ENCODE peak calls at places on chromosome 11, in eight cellular contexts. Z is naive thymus-derived CD8-positive, alpha-beta T cell; J is iPS-NIHi11; T is T-helper 2 cell; V is ovary; S is LHCN-M2; L is HuH-7; E is AG09319. A is an unnamed sample.

GRCh38 chr11:44955019-44955738 is 4.5 kb upstream of the TP53I11 start:
- DNase-seq in Z (no peak), J (no peak), T (no peak), V (peak; percentile 57), S (peak; percentile 93), L (no peak), E (peak; percentile 62), A (no peak)

GRCh38 chr11:28107331-28107725 is 628 bp downstream of the KIF18A start:
- DNase-seq in Z (no peak), J (no peak), T (no peak), V (no peak), S (no peak), L (peak; percentile 12), E (no peak), A (no peak)

GRCh38 chr11:113623114-113623513 is 83.0 kb downstream of the TMPRSS5 start:
- DNase-seq in Z (no peak), J (no peak), T (no peak), V (no peak), S (no peak), L (no peak), E (no peak), A (no peak)

GRCh38 chr11:61056566-61056965 is 45.7 kb upstream of the CD5 start:
- DNase-seq in Z (no peak), J (no peak), T (no peak), V (no peak), S (no peak), L (no peak), E (no peak), A (no peak)

GRCh38 chr11:2830886-2831285 is 54.7 kb downstream of the CDKN1C start:
- DNase-seq in Z (no peak), J (no peak), T (no peak), V (no peak), S (no peak), L (no peak), E (no peak), A (no peak)

GRCh38 chr11:81007046-81007445 is 1566.2 kb upstream of the TENM4 start:
- DNase-seq in Z (no peak), J (no peak), T (no peak), V (no peak), S (no peak), L (no peak), E (no peak), A (no peak)

GRCh38 chr11:118610220-118610772 is 2.9 kb downstream of the PHLDB1 start:
- DNase-seq in Z (no peak), J (no peak), T (no peak), V (no peak), S (no peak), L (no peak), E (no peak), A (no peak)

GRCh38 chr11:116224154-116224888 is 548.5 kb downstream of the BUD13 start:
- DNase-seq in Z (no peak), J (peak; percentile 67), T (no peak), V (peak; percentile 27), S (peak; percentile 27), L (peak; percentile 37), E (peak; percentile 5), A (no peak)

GRCh38 chr11:121414141-121414918 is 37.8 kb upstream of the SORL1 start:
- DNase-seq in Z (no peak), J (no peak), T (no peak), V (no peak), S (no peak), L (no peak), E (no peak), A (no peak)

GRCh38 chr11:66363805-66364535 is 7.6 kb downstream of the SLC29A2 start:
- DNase-seq in Z (peak; percentile 64), J (peak; percentile 91), T (peak; percentile 36), V (no peak), S (peak; percentile 29), L (peak; percentile 100), E (no peak), A (no peak)

GRCh38 chr11:20353829-20354434 is 9.6 kb upstream of the HTATIP2 start:
- DNase-seq in Z (no peak), J (peak; percentile 57), T (no peak), V (peak; percentile 31), S (peak; percentile 37), L (peak; percentile 31), E (no peak), A (no peak)

GRCh38 chr11:80593981-80594380 is 1153.2 kb upstream of the TENM4 start:
- DNase-seq in Z (no peak), J (no peak), T (no peak), V (no peak), S (no peak), L (peak; percentile 3), E (no peak), A (no peak)

GRCh38 chr11:4064278-4064955 is 30.2 kb upstream of the RRM1 start:
- DNase-seq in Z (no peak), J (no peak), T (no peak), V (no peak), S (no peak), L (peak; percentile 16), E (no peak), A (no peak)

GRCh38 chr11:13465909-13466371 is 2.9 kb upstream of the BTBD10 start:
- DNase-seq in Z (no peak), J (peak; percentile 21), T (no peak), V (no peak), S (peak; percentile 49), L (peak; percentile 33), E (no peak), A (no peak)

GRCh38 chr11:72750086-72750485 is 2.1 kb downstream of the ARAP1 start:
- DNase-seq in Z (no peak), J (no peak), T (no peak), V (no peak), S (no peak), L (no peak), E (no peak), A (no peak)

GRCh38 chr11:130606181-130606580 is 157.7 kb downstream of the ADAMTS15 start:
- DNase-seq in Z (no peak), J (no peak), T (no peak), V (no peak), S (peak; percentile 23), L (no peak), E (no peak), A (no peak)

GRCh38 chr11:115349427-115349826 is 154.8 kb downstream of the CADM1 start:
- DNase-seq in Z (no peak), J (no peak), T (no peak), V (no peak), S (no peak), L (no peak), E (no peak), A (no peak)

GRCh38 chr11:69644962-69645675 is 4.2 kb downstream of the CCND1 start:
- DNase-seq in Z (no peak), J (no peak), T (no peak), V (no peak), S (no peak), L (no peak), E (no peak), A (no peak)

GRCh38 chr11:115653926-115654325 is 149.7 kb upstream of the CADM1 start:
- DNase-seq in Z (no peak), J (no peak), T (no peak), V (no peak), S (no peak), L (no peak), E (no peak), A (no peak)

GRCh38 chr11:43802509-43802908 is 78.1 kb upstream of the ALKBH3 start:
- DNase-seq in Z (no peak), J (peak; percentile 11), T (no peak), V (no peak), S (peak; percentile 22), L (peak; percentile 6), E (no peak), A (no peak)

GRCh38 chr11:115716080-115716479 is 211.9 kb upstream of the CADM1 start:
- DNase-seq in Z (no peak), J (no peak), T (no peak), V (no peak), S (no peak), L (no peak), E (no peak), A (no peak)

GRCh38 chr11:11701070-11701469 is 79.3 kb upstream of the GALNT18 start:
- DNase-seq in Z (no peak), J (no peak), T (no peak), V (no peak), S (peak; percentile 61), L (no peak), E (no peak), A (no peak)

GRCh38 chr11:20011294-20011951 is 148.9 kb downstream of the DBX1 start:
- DNase-seq in Z (no peak), J (no peak), T (no peak), V (no peak), S (no peak), L (no peak), E (no peak), A (no peak)

GRCh38 chr11:92330114-92330513 is 105.5 kb downstream of the FAT3 start:
- DNase-seq in Z (no peak), J (no peak), T (no peak), V (no peak), S (no peak), L (no peak), E (no peak), A (no peak)

GRCh38 chr11:61756452-61757212 is 4.2 kb downstream of the MYRF start:
- DNase-seq in Z (no peak), J (no peak), T (no peak), V (no peak), S (peak; percentile 11), L (peak; percentile 99), E (no peak), A (no peak)

GRCh38 chr11:12211331-12212065 is 101.1 kb downstream of the MICAL2 start:
- DNase-seq in Z (no peak), J (no peak), T (no peak), V (no peak), S (no peak), L (no peak), E (no peak), A (no peak)

GRCh38 chr11:3223932-3224729 is 5.5 kb upstream of the MRGPRG start:
- DNase-seq in Z (no peak), J (peak; percentile 43), T (no peak), V (no peak), S (no peak), L (no peak), E (no peak), A (no peak)

GRCh38 chr11:64834723-64835615 is 9.5 kb downstream of the CDC42BPG start:
- DNase-seq in Z (no peak), J (peak; percentile 56), T (no peak), V (no peak), S (peak; percentile 58), L (no peak), E (no peak), A (no peak)

GRCh38 chr11:126327280-126328000 is 23.6 kb downstream of the DCPS start:
- DNase-seq in Z (no peak), J (no peak), T (no peak), V (no peak), S (no peak), L (no peak), E (no peak), A (no peak)

GRCh38 chr11:123054301-123055065 is 7.5 kb downstream of the HSPA8 start:
- DNase-seq in Z (peak; percentile 71), J (peak; percentile 67), T (no peak), V (no peak), S (peak; percentile 72), L (peak; percentile 67), E (peak; percentile 28), A (peak; percentile 42)